ENCODE peak calls at places on chromosome 2, in five cellular contexts. L, K, W, N and R are unnamed samples.

GRCh38 chr2:137262600-137262999 is 497.3 kb downstream of the THSD7B start:
- DNase-seq in K (no peak), N (no peak), W (no peak), L (no peak), R (no peak)

GRCh38 chr2:20135631-20136050 is 84.2 kb upstream of the LAPTM4A start:
- DNase-seq in K (peak; percentile 71), L (peak; percentile 43), N (peak; percentile 7), W (peak; percentile 37), R (peak; percentile 11)

GRCh38 chr2:38178556-38179419 is 102.8 kb upstream of the CYP1B1 start:
- DNase-seq in K (no peak), W (peak; percentile 52), L (no peak), N (no peak), R (no peak)

GRCh38 chr2:74917702-74918619 is 40.5 kb upstream of the POLE4 start:
- DNase-seq in K (no peak), W (no peak), N (no peak), L (no peak), R (no peak)

GRCh38 chr2:54461251-54461650 is 5.1 kb downstream of the SPTBN1 start:
- DNase-seq in K (no peak), L (no peak), W (no peak), N (no peak), R (no peak)

GRCh38 chr2:132955871-132956615 is 286.0 kb upstream of the LYPD1 start:
- DNase-seq in K (no peak), N (no peak), L (no peak), W (no peak), R (no peak)

GRCh38 chr2:150674283-150674682 is 186.8 kb upstream of the RND3 start:
- DNase-seq in W (no peak), N (no peak), L (no peak), K (no peak), R (no peak)

GRCh38 chr2:219561179-219562048 is 9.9 kb downstream of the OBSL1 start:
- DNase-seq in L (no peak), N (no peak), K (no peak), W (no peak), R (no peak)

GRCh38 chr2:150491943-150492342 is 4.5 kb upstream of the RND3 start:
- DNase-seq in N (no peak), L (no peak), W (no peak), K (no peak), R (no peak)

GRCh38 chr2:26474261-26474785 is 3.6 kb downstream of the OTOF start:
- DNase-seq in W (no peak), K (no peak), N (no peak), L (no peak), R (no peak)

GRCh38 chr2:27288610-27289009 is 6.4 kb downstream of the TRIM54 start:
- DNase-seq in L (no peak), K (no peak), N (no peak), W (no peak), R (no peak)

GRCh38 chr2:10414000-10414451 is 34.1 kb downstream of the ODC1 start:
- DNase-seq in L (no peak), W (no peak), N (no peak), K (no peak), R (no peak)

DNA sequence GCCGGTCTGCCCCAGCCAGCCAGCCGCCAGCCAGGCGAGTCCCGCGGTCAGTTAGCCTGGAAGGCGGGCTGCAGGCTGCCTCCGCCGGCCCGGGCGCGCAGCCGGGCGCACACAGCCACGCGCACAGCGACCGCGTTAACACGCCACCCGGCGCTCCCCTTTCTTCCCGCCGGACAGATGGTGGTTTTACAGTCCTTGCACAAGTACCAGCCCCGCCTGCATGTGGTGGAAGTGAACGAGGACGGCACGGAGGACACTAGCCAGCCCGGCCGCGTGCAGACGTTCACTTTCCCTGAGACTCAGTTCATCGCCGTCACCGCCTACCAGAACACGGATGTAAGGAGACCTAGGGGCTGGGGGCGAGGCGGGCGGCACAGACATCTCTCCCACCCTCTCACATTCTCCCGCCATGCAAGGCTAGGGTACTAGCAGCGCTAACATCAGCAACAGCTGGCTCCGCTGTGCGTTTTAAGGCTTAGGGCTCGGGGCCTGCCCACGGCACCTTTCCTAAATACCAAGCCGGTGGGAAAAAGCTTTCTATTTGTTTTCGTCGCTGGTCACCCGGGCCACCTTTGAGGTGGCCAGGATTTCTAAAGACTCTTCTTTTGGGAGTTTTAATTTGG is 2.7 kb downstream of the TBR1 start:
- DNase-seq in L (no peak), N (no peak), W (no peak), K (no peak), R (no peak)
- H3K4me3 ChIP-seq in L (no peak overlapping the region), N (no peak overlapping the region), W (no peak overlapping the region), K (no peak overlapping the region), R (no peak overlapping the region)

GRCh38 chr2:42421157-42421485 is 60.1 kb upstream of the COX7A2L start:
- DNase-seq in K (no peak), W (no peak), L (no peak), N (no peak), R (no peak)
- H3K4me3 ChIP-seq in K (no peak overlapping the region), W (no peak overlapping the region), L (peak overlapping the region; percentile 28), N (no peak overlapping the region), R (no peak overlapping the region)

GRCh38 chr2:162111958-162112850 is 38.2 kb upstream of the DPP4 start:
- DNase-seq in K (no peak), L (no peak), N (no peak), W (no peak), R (no peak)

GRCh38 chr2:162114291-162114690 is 37.8 kb downstream of the GCG start:
- DNase-seq in N (no peak), L (no peak), K (no peak), W (no peak), R (no peak)

GRCh38 chr2:162113771-162114168 is 38.3 kb downstream of the GCG start:
- DNase-seq in L (no peak), K (no peak), N (no peak), W (no peak), R (no peak)

GRCh38 chr2:162115076-162115475 is 37.0 kb downstream of the GCG start:
- DNase-seq in K (no peak), N (no peak), L (no peak), W (no peak), R (no peak)

GRCh38 chr2:162113088-162113770 is 38.8 kb downstream of the GCG start:
- DNase-seq in W (no peak), N (no peak), K (no peak), L (no peak), R (no peak)
- H3K4me3 ChIP-seq in W (no peak overlapping the region), N (no peak overlapping the region), K (no peak overlapping the region), L (no peak overlapping the region), R (no peak overlapping the region)

DNA sequence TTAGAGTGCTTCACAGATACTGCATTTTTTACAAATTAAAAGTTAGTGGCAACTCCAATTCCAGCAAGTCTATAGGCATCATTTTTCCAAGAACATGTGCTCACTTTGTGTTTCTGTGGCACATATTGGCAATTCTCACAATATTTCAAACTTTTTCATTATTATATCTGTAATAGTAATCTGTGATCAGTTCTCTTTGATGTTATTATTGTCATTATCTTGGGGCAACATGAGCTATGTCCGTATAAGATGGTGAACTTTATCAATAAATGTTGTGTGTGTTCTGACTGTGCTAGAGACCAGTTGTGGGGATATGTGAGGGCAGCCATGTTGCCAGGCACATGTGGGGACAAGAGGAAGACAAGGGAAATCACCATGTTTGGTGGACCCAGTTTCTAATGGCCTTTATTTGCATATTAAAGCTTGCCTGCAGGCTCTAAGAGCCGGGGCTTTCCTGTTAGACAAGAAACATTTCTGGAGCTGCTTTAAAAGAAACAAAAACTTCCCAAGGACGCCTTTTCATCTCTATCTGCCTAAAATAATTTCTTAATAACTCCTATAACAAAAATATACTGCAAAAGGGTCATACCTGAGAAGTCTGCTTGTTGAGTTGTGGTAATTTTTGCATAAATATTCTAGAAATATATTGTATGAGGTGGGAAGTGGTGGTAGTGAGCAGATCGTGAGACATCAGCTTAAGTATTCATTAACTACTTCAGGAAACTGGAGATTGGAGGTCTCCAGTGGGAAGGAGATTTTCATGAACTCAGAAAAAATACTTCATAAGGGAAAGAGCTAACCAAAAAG is 37.2 kb downstream of the KYNU start:
- DNase-seq in K (no peak), N (no peak), L (no peak), W (no peak), R (no peak)
- H3K4me3 ChIP-seq in K (no peak overlapping the region), N (no peak overlapping the region), L (no peak overlapping the region), W (no peak overlapping the region), R (no peak overlapping the region)

GRCh38 chr2:70902579-70902978 is 33.1 kb upstream of the ATP6V1B1 start:
- DNase-seq in W (no peak), K (no peak), N (no peak), L (no peak), R (no peak)
- H3K4me3 ChIP-seq in W (no peak overlapping the region), K (no peak overlapping the region), N (no peak overlapping the region), L (no peak overlapping the region), R (no peak overlapping the region)

GRCh38 chr2:119011910-119012209 is 69.9 kb downstream of the MARCO start:
- DNase-seq in K (no peak), L (no peak), N (no peak), W (no peak), R (no peak)
- H3K4me3 ChIP-seq in K (no peak overlapping the region), L (no peak overlapping the region), N (no peak overlapping the region), W (no peak overlapping the region), R (no peak overlapping the region)

DNA sequence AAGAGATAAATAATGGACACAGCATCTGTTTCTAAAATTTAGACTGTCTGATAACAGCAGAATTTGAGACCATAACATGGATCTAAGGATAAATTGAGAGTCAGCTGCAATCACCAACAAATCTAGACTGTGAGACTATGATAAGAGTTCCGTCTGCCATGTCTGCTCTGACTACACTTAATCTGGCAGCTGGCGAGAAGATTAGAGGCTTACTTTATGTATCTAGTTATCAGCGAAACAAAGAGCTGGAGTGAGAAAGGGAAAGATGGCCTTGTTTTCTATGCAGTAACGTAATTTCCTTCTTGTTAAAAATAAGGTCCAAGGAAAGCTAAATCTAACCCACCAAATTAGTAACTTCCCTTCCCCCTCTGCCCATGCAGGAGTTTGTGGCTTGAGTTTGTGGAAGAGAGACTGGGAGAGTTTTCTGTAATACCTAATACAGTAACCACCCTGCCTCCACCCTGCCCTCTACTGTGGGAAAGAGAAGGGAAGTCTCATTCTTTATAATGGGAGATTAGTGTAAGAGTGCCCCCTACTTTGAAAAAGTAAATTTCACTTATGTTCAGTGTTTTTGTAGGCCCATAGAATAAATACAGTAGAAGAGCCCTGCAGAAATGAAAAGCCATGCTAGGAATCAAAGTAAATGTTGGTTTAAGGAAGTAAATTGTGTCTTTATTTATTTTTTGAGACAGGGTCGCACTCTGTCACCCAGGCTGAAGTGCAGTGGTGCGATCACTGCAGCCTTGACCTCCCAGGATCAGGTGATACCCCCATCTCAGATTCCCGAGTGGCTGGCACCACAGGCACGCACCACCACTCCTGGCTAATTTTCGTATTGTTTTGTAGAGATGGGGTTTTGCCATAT is 27.5 kb downstream of the EML4 start:
- DNase-seq in L (peak; percentile 22), W (peak; percentile 17), N (peak; percentile 75), K (peak; percentile 54), R (peak; percentile 18)
- H3K4me3 ChIP-seq in L (no peak overlapping the region), W (no peak overlapping the region), N (no peak overlapping the region), K (no peak overlapping the region), R (no peak overlapping the region)